ENCODE peak calls at places on chromosomes 7 and 10, in nine cellular contexts. One of them, this sample, is unnamed.

GRCh38 chr7:157764946-157765537 is 428.2 kb downstream of the DNAJB6 start:
- DNase-seq in adrenal gland: no peak
- DNase-seq in uterus: no peak
- DNase-seq in cardiac muscle cell: no peak
- DNase-seq in AG04450: no peak
- DNase-seq in aorta: no peak
- DNase-seq in transverse colon: no peak
- DNase-seq in kidney: no peak
- DNase-seq in A549: no peak
- DNase-seq in this sample: no peak

GRCh38 chr10:111129348-111129747 is 52.5 kb downstream of the ADRA2A start:
- DNase-seq in adrenal gland: no peak
- DNase-seq in uterus: no peak
- DNase-seq in cardiac muscle cell: no peak
- DNase-seq in AG04450: no peak
- DNase-seq in aorta: no peak
- DNase-seq in transverse colon: no peak
- DNase-seq in kidney: no peak
- DNase-seq in A549: no peak
- DNase-seq in this sample: no peak

GRCh38 chr10:47239211-47239610 is 60.8 kb upstream of the GDF10 start:
- DNase-seq in adrenal gland: peak
- DNase-seq in uterus: no peak
- DNase-seq in cardiac muscle cell: no peak
- DNase-seq in AG04450: no peak
- DNase-seq in aorta: no peak
- DNase-seq in transverse colon: no peak
- DNase-seq in kidney: no peak
- DNase-seq in A549: no peak
- DNase-seq in this sample: no peak

GRCh38 chr10:11403116-11403515 is 208.3 kb downstream of the USP6NL start:
- DNase-seq in adrenal gland: no peak
- DNase-seq in uterus: no peak
- DNase-seq in cardiac muscle cell: no peak
- DNase-seq in AG04450: no peak
- DNase-seq in aorta: no peak
- DNase-seq in transverse colon: peak
- DNase-seq in kidney: no peak
- DNase-seq in A549: no peak
- DNase-seq in this sample: no peak

GRCh38 chr7:72037494-72037893 is 374.6 kb downstream of the CALN1 start:
- DNase-seq in adrenal gland: no peak
- DNase-seq in uterus: no peak
- DNase-seq in cardiac muscle cell: no peak
- DNase-seq in AG04450: no peak
- DNase-seq in aorta: no peak
- DNase-seq in transverse colon: no peak
- DNase-seq in kidney: no peak
- DNase-seq in A549: no peak
- DNase-seq in this sample: no peak

GRCh38 chr7:39985398-39985918 is 35.4 kb downstream of the CDK13 start:
- DNase-seq in adrenal gland: no peak
- DNase-seq in uterus: no peak
- DNase-seq in cardiac muscle cell: no peak
- DNase-seq in AG04450: no peak
- DNase-seq in aorta: no peak
- DNase-seq in transverse colon: no peak
- DNase-seq in kidney: no peak
- DNase-seq in A549: no peak
- DNase-seq in this sample: no peak

GRCh38 chr10:62264702-62265436 is 3.8 kb downstream of the RTKN2 start:
- DNase-seq in adrenal gland: no peak
- DNase-seq in uterus: no peak
- DNase-seq in cardiac muscle cell: peak
- DNase-seq in AG04450: peak
- DNase-seq in aorta: no peak
- DNase-seq in transverse colon: no peak
- DNase-seq in kidney: no peak
- DNase-seq in A549: peak
- DNase-seq in this sample: no peak

GRCh38 chr10:81820418-81820817 is 54.6 kb upstream of the NRG3 start:
- DNase-seq in adrenal gland: no peak
- DNase-seq in uterus: no peak
- DNase-seq in cardiac muscle cell: peak
- DNase-seq in AG04450: no peak
- DNase-seq in aorta: no peak
- DNase-seq in transverse colon: no peak
- DNase-seq in kidney: no peak
- DNase-seq in A549: no peak
- DNase-seq in this sample: no peak

GRCh38 chr10:130743751-130744191 is 567.8 kb downstream of the TCERG1L start:
- DNase-seq in adrenal gland: no peak
- DNase-seq in uterus: no peak
- DNase-seq in cardiac muscle cell: no peak
- DNase-seq in AG04450: no peak
- DNase-seq in aorta: no peak
- DNase-seq in transverse colon: no peak
- DNase-seq in kidney: peak
- DNase-seq in A549: no peak
- DNase-seq in this sample: no peak

GRCh38 chr7:132859199-132859598 is 222.7 kb downstream of the CHCHD3 start:
- DNase-seq in adrenal gland: no peak
- DNase-seq in uterus: no peak
- DNase-seq in cardiac muscle cell: no peak
- DNase-seq in AG04450: no peak
- DNase-seq in aorta: no peak
- DNase-seq in transverse colon: no peak
- DNase-seq in kidney: no peak
- DNase-seq in A549: no peak
- DNase-seq in this sample: no peak

DNA sequence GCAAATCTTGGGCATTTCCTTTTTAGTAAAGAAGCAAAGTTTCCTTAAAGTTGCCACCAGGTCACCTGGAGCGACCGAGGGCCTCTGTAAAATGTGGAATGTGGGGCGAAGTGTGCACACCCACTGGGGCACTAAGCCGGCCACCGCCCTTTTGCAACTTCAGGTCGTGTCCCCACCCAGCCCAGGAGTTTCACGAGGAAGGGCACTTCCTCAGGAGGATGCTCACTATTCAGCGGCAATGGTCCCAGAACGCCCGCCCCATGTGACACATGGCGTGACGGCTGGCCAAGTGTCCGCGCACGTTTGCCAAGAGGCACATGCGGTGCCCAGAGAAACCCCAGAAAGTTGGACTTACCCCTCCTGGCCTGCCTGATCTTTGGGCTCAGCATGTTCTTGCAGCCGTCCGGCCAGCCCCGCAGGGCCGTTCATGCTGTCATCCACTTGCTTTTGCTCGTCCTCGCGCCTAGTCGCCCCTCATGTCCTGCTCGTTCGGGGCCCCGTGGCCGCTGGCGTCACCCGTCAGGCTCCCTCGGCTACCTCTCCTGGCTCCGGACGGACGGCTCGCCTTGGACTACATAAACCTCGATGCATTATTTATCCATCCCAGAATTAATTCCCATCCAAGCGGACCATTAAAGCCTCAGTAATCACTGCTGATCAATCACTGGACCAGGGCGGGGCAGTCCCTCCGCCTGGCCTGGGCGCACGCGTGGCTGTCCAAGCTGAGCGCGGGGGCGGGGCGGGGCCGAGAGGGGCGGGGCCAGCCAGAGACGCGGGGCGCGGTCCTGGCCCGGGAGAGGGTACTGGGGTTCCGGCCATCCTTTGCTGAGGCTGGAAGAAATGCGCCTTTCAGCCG is at the start of gene ARHGAP22:
- DNase-seq in adrenal gland: peak
- DNase-seq in uterus: peak
- DNase-seq in cardiac muscle cell: peak
- DNase-seq in AG04450: no peak
- DNase-seq in aorta: peak
- DNase-seq in transverse colon: peak
- DNase-seq in kidney: no peak
- DNase-seq in A549: peak
- DNase-seq in this sample: peak
- H3K4me3 ChIP-seq in adrenal gland: no peak
- H3K4me3 ChIP-seq in uterus: peak
- H3K4me3 ChIP-seq in cardiac muscle cell: peak
- H3K4me3 ChIP-seq in AG04450: peak
- H3K4me3 ChIP-seq in aorta: peak
- H3K4me3 ChIP-seq in transverse colon: peak
- H3K4me3 ChIP-seq in kidney: peak
- H3K4me3 ChIP-seq in A549: peak
- H3K4me3 ChIP-seq in this sample: peak

GRCh38 chr7:921071-921461 is 33.4 kb downstream of the ADAP1 start:
- DNase-seq in adrenal gland: peak
- DNase-seq in uterus: peak
- DNase-seq in cardiac muscle cell: no peak
- DNase-seq in AG04450: no peak
- DNase-seq in aorta: peak
- DNase-seq in transverse colon: no peak
- DNase-seq in kidney: peak
- DNase-seq in A549: no peak
- DNase-seq in this sample: peak

GRCh38 chr7:919114-919442 is 35.4 kb downstream of the ADAP1 start:
- DNase-seq in adrenal gland: peak
- DNase-seq in uterus: peak
- DNase-seq in cardiac muscle cell: no peak
- DNase-seq in AG04450: no peak
- DNase-seq in aorta: peak
- DNase-seq in transverse colon: peak
- DNase-seq in kidney: peak
- DNase-seq in A549: no peak
- DNase-seq in this sample: peak

GRCh38 chr7:918441-919113 is 35.9 kb downstream of the ADAP1 start:
- DNase-seq in adrenal gland: peak
- DNase-seq in uterus: peak
- DNase-seq in cardiac muscle cell: no peak
- DNase-seq in AG04450: no peak
- DNase-seq in aorta: peak
- DNase-seq in transverse colon: peak
- DNase-seq in kidney: peak
- DNase-seq in A549: no peak
- DNase-seq in this sample: peak

GRCh38 chr7:920351-921070 is 34.0 kb downstream of the ADAP1 start:
- DNase-seq in adrenal gland: no peak
- DNase-seq in uterus: peak
- DNase-seq in cardiac muscle cell: no peak
- DNase-seq in AG04450: no peak
- DNase-seq in aorta: peak
- DNase-seq in transverse colon: peak
- DNase-seq in kidney: peak
- DNase-seq in A549: no peak
- DNase-seq in this sample: peak

DNA sequence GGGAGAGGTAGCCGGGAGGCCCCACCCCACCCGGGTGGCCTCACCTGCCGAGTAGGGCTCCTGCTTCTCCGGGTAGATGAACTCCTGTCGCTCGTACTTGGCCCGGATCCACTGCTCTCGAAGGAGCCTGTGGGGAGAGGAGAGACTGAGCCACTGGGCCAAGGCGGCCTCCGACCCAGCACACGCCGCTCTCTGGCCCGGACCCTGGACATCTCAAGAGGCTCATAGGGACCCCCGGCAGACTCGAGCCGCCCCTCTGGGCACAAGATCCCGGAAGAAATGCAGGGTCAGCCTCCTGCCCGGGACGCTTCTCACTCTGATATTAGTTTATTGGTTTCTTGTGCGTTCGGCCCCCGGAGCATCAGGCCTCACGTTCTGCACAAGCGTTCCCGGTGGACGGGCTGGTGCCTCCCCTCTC is 34.5 kb downstream of the ADAP1 start:
- DNase-seq in adrenal gland: peak
- DNase-seq in uterus: peak
- DNase-seq in cardiac muscle cell: no peak
- DNase-seq in AG04450: no peak
- DNase-seq in aorta: peak
- DNase-seq in transverse colon: peak
- DNase-seq in kidney: peak
- DNase-seq in A549: no peak
- DNase-seq in this sample: peak
- H3K4me3 ChIP-seq in adrenal gland: no peak
- H3K4me3 ChIP-seq in uterus: no peak
- H3K4me3 ChIP-seq in cardiac muscle cell: no peak
- H3K4me3 ChIP-seq in AG04450: no peak
- H3K4me3 ChIP-seq in aorta: no peak
- H3K4me3 ChIP-seq in transverse colon: peak
- H3K4me3 ChIP-seq in kidney: no peak
- H3K4me3 ChIP-seq in A549: no peak
- H3K4me3 ChIP-seq in this sample: no peak

GRCh38 chr10:6140141-6140841 is 51.5 kb downstream of the RBM17 start:
- DNase-seq in adrenal gland: no peak
- DNase-seq in uterus: no peak
- DNase-seq in cardiac muscle cell: no peak
- DNase-seq in AG04450: no peak
- DNase-seq in aorta: no peak
- DNase-seq in transverse colon: peak
- DNase-seq in kidney: peak
- DNase-seq in A549: no peak
- DNase-seq in this sample: no peak
- H3K4me3 ChIP-seq in adrenal gland: no peak
- H3K4me3 ChIP-seq in uterus: no peak
- H3K4me3 ChIP-seq in cardiac muscle cell: no peak
- H3K4me3 ChIP-seq in AG04450: no peak
- H3K4me3 ChIP-seq in aorta: no peak
- H3K4me3 ChIP-seq in transverse colon: peak
- H3K4me3 ChIP-seq in kidney: no peak
- H3K4me3 ChIP-seq in A549: no peak
- H3K4me3 ChIP-seq in this sample: no peak

GRCh38 chr7:113331155-113331898 is 213.0 kb upstream of the SMIM30 start:
- DNase-seq in adrenal gland: no peak
- DNase-seq in uterus: no peak
- DNase-seq in cardiac muscle cell: peak
- DNase-seq in AG04450: no peak
- DNase-seq in aorta: no peak
- DNase-seq in transverse colon: no peak
- DNase-seq in kidney: peak
- DNase-seq in A549: no peak
- DNase-seq in this sample: no peak
- H3K4me3 ChIP-seq in adrenal gland: no peak
- H3K4me3 ChIP-seq in uterus: no peak
- H3K4me3 ChIP-seq in cardiac muscle cell: no peak
- H3K4me3 ChIP-seq in AG04450: no peak
- H3K4me3 ChIP-seq in aorta: no peak
- H3K4me3 ChIP-seq in transverse colon: no peak
- H3K4me3 ChIP-seq in kidney: no peak
- H3K4me3 ChIP-seq in A549: no peak
- H3K4me3 ChIP-seq in this sample: no peak